ENCODE peak calls at places on chromosome 11, in six cellular contexts. One of them, this sample, is unnamed. For H3K27me3, the result is how much of the 10 kb centered on the place peaks cover.

GRCh38 chr11:1167751-1168231 is 10.0 kb downstream of the MUC5AC start:
- DNase-seq in pancreas: no peak
- DNase-seq in colonic mucosa: no peak
- DNase-seq in prostate gland: no peak
- DNase-seq in CD4-positive, alpha-beta memory T cell: no peak
- DNase-seq in tibial artery: peak
- DNase-seq in this sample: no peak

GRCh38 chr11:86515297-86516094 is 140.8 kb downstream of the CCDC81 start:
- DNase-seq in colonic mucosa: no peak
- DNase-seq in tibial artery: no peak
- DNase-seq in pancreas: no peak
- DNase-seq in prostate gland: no peak
- DNase-seq in CD4-positive, alpha-beta memory T cell: no peak
- DNase-seq in this sample: no peak

GRCh38 chr11:64582885-64583284 is 8.1 kb upstream of the SLC22A12 start:
- DNase-seq in pancreas: no peak
- DNase-seq in tibial artery: no peak
- DNase-seq in colonic mucosa: no peak
- DNase-seq in CD4-positive, alpha-beta memory T cell: no peak
- DNase-seq in prostate gland: no peak
- DNase-seq in this sample: no peak

GRCh38 chr11:72818971-72819370 is 4.8 kb downstream of the ATG16L2 start:
- DNase-seq in prostate gland: no peak
- DNase-seq in colonic mucosa: no peak
- DNase-seq in CD4-positive, alpha-beta memory T cell: no peak
- DNase-seq in pancreas: no peak
- DNase-seq in tibial artery: no peak
- DNase-seq in this sample: no peak

GRCh38 chr11:15195454-15196200 is 80.9 kb downstream of the INSC start:
- DNase-seq in prostate gland: no peak
- DNase-seq in tibial artery: no peak
- DNase-seq in colonic mucosa: peak
- DNase-seq in pancreas: no peak
- DNase-seq in CD4-positive, alpha-beta memory T cell: no peak
- DNase-seq in this sample: no peak

GRCh38 chr11:61923166-61924015 is 6.0 kb upstream of the RAB3IL1 start:
- DNase-seq in prostate gland: no peak
- DNase-seq in CD4-positive, alpha-beta memory T cell: no peak
- DNase-seq in tibial artery: peak
- DNase-seq in colonic mucosa: peak
- DNase-seq in pancreas: peak
- DNase-seq in this sample: no peak

GRCh38 chr11:105168457-105168856 is 28.9 kb upstream of the CARD18 start:
- DNase-seq in colonic mucosa: no peak
- DNase-seq in prostate gland: no peak
- DNase-seq in tibial artery: no peak
- DNase-seq in CD4-positive, alpha-beta memory T cell: no peak
- DNase-seq in pancreas: no peak
- DNase-seq in this sample: no peak

GRCh38 chr11:126834149-126834548 is 166.4 kb downstream of the KIRREL3 start:
- DNase-seq in tibial artery: no peak
- DNase-seq in CD4-positive, alpha-beta memory T cell: no peak
- DNase-seq in pancreas: no peak
- DNase-seq in colonic mucosa: no peak
- DNase-seq in prostate gland: no peak
- DNase-seq in this sample: no peak

GRCh38 chr11:63670738-63671321 is 346 bp downstream of the ATL3 start:
- DNase-seq in prostate gland: peak
- DNase-seq in pancreas: peak
- DNase-seq in colonic mucosa: peak
- DNase-seq in tibial artery: peak
- DNase-seq in CD4-positive, alpha-beta memory T cell: peak
- DNase-seq in this sample: no peak

GRCh38 chr11:66216911-66217310 is 51.5 kb upstream of the RAB1B start:
- DNase-seq in colonic mucosa: no peak
- DNase-seq in prostate gland: no peak
- DNase-seq in pancreas: no peak
- DNase-seq in CD4-positive, alpha-beta memory T cell: no peak
- DNase-seq in tibial artery: peak
- DNase-seq in this sample: no peak

GRCh38 chr11:1931326-1931725 is 11.8 kb downstream of the TNNT3 start:
- DNase-seq in pancreas: no peak
- DNase-seq in prostate gland: no peak
- DNase-seq in CD4-positive, alpha-beta memory T cell: no peak
- DNase-seq in colonic mucosa: no peak
- DNase-seq in tibial artery: peak
- DNase-seq in this sample: no peak

GRCh38 chr11:2768471-2769408 is 68.9 kb upstream of the KCNQ1OT1 start:
- DNase-seq in tibial artery: no peak
- DNase-seq in pancreas: peak
- DNase-seq in colonic mucosa: peak
- DNase-seq in prostate gland: peak
- DNase-seq in CD4-positive, alpha-beta memory T cell: no peak
- DNase-seq in this sample: no peak

GRCh38 chr11:67581469-67581868 is 2.1 kb upstream of the GSTP1 start:
- DNase-seq in prostate gland: peak
- DNase-seq in colonic mucosa: peak
- DNase-seq in CD4-positive, alpha-beta memory T cell: no peak
- DNase-seq in pancreas: peak
- DNase-seq in tibial artery: no peak
- DNase-seq in this sample: no peak

GRCh38 chr11:94128171-94128745 is 383 bp upstream of the PANX1 start:
- DNase-seq in tibial artery: peak
- DNase-seq in prostate gland: peak
- DNase-seq in CD4-positive, alpha-beta memory T cell: no peak
- DNase-seq in colonic mucosa: no peak
- DNase-seq in pancreas: peak
- DNase-seq in this sample: no peak

GRCh38 chr11:46295312-46295995 is 18.0 kb downstream of the CREB3L1 start:
- DNase-seq in pancreas: peak
- DNase-seq in colonic mucosa: no peak
- DNase-seq in tibial artery: peak
- DNase-seq in prostate gland: peak
- DNase-seq in CD4-positive, alpha-beta memory T cell: peak
- DNase-seq in this sample: no peak

GRCh38 chr11:38766796-38767195 is 2168.8 kb upstream of the RAG2 start:
- DNase-seq in tibial artery: no peak
- DNase-seq in pancreas: no peak
- DNase-seq in CD4-positive, alpha-beta memory T cell: no peak
- DNase-seq in prostate gland: no peak
- DNase-seq in colonic mucosa: no peak
- DNase-seq in this sample: no peak

GRCh38 chr11:72124046-72124445 is 11.5 kb upstream of the FOLR3 start:
- DNase-seq in CD4-positive, alpha-beta memory T cell: no peak
- DNase-seq in pancreas: no peak
- DNase-seq in colonic mucosa: no peak
- DNase-seq in tibial artery: no peak
- DNase-seq in prostate gland: no peak
- DNase-seq in this sample: no peak

GRCh38 chr11:114077482-114078305 is 18.2 kb downstream of the ZBTB16 start:
- DNase-seq in prostate gland: no peak
- DNase-seq in CD4-positive, alpha-beta memory T cell: peak
- DNase-seq in tibial artery: no peak
- DNase-seq in pancreas: no peak
- DNase-seq in colonic mucosa: no peak
- DNase-seq in this sample: no peak

GRCh38 chr11:117197516-117198456 is 1.4 kb upstream of the TAGLN start:
- DNase-seq in prostate gland: peak
- DNase-seq in pancreas: peak
- DNase-seq in colonic mucosa: peak
- DNase-seq in tibial artery: peak
- DNase-seq in CD4-positive, alpha-beta memory T cell: no peak
- DNase-seq in this sample: no peak

GRCh38 chr11:72007089-72007476 is 8.4 kb downstream of the IL18BP start:
- DNase-seq in colonic mucosa: no peak
- DNase-seq in tibial artery: no peak
- DNase-seq in prostate gland: no peak
- DNase-seq in pancreas: no peak
- DNase-seq in CD4-positive, alpha-beta memory T cell: no peak
- DNase-seq in this sample: no peak

GRCh38 chr11:102527701-102528100 is 2.8 kb downstream of the MMP7 start:
- DNase-seq in CD4-positive, alpha-beta memory T cell: no peak
- DNase-seq in colonic mucosa: no peak
- DNase-seq in pancreas: no peak
- DNase-seq in prostate gland: no peak
- DNase-seq in tibial artery: no peak
- DNase-seq in this sample: no peak

GRCh38 chr11:1953489-1954284 is 6.6 kb downstream of the MRPL23 start:
- DNase-seq in colonic mucosa: no peak
- DNase-seq in tibial artery: peak
- DNase-seq in pancreas: no peak
- DNase-seq in CD4-positive, alpha-beta memory T cell: no peak
- DNase-seq in prostate gland: peak
- DNase-seq in this sample: no peak

GRCh38 chr11:449889-450808 is at the start of gene PTDSS2:
- DNase-seq in colonic mucosa: peak
- DNase-seq in prostate gland: peak
- DNase-seq in tibial artery: peak
- DNase-seq in pancreas: peak
- DNase-seq in CD4-positive, alpha-beta memory T cell: peak
- DNase-seq in this sample: peak

GRCh38 chr11:32259641-32260081 is 168.8 kb downstream of the RCN1 start:
- DNase-seq in CD4-positive, alpha-beta memory T cell: no peak
- DNase-seq in colonic mucosa: no peak
- DNase-seq in prostate gland: no peak
- DNase-seq in tibial artery: no peak
- DNase-seq in pancreas: no peak
- DNase-seq in this sample: no peak

GRCh38 chr11:27427183-27427980 is 45.2 kb downstream of the LGR4 start:
- DNase-seq in prostate gland: no peak
- DNase-seq in pancreas: peak
- DNase-seq in colonic mucosa: no peak
- DNase-seq in CD4-positive, alpha-beta memory T cell: no peak
- DNase-seq in tibial artery: no peak
- DNase-seq in this sample: no peak
- H3K4me3 ChIP-seq in prostate gland: no peak
- H3K4me3 ChIP-seq in pancreas: no peak
- H3K4me3 ChIP-seq in colonic mucosa: no peak
- H3K4me3 ChIP-seq in CD4-positive, alpha-beta memory T cell: no peak
- H3K4me3 ChIP-seq in tibial artery: no peak
- H3K4me3 ChIP-seq in this sample: peak

GRCh38 chr11:124746621-124747243 is 5.3 kb downstream of the VSIG2 start:
- DNase-seq in tibial artery: peak
- DNase-seq in CD4-positive, alpha-beta memory T cell: peak
- DNase-seq in pancreas: peak
- DNase-seq in colonic mucosa: peak
- DNase-seq in prostate gland: peak
- DNase-seq in this sample: no peak

GRCh38 chr11:124748481-124749338 is 3.3 kb downstream of the VSIG2 start:
- DNase-seq in pancreas: peak
- DNase-seq in CD4-positive, alpha-beta memory T cell: no peak
- DNase-seq in prostate gland: no peak
- DNase-seq in tibial artery: no peak
- DNase-seq in colonic mucosa: peak
- DNase-seq in this sample: no peak

GRCh38 chr11:124747406-124748099 is 4.5 kb downstream of the VSIG2 start:
- DNase-seq in CD4-positive, alpha-beta memory T cell: no peak
- DNase-seq in tibial artery: no peak
- DNase-seq in prostate gland: no peak
- DNase-seq in colonic mucosa: no peak
- DNase-seq in pancreas: no peak
- DNase-seq in this sample: no peak

GRCh38 chr11:124749920-124750319 is 2.1 kb downstream of the VSIG2 start:
- DNase-seq in colonic mucosa: no peak
- DNase-seq in tibial artery: no peak
- DNase-seq in prostate gland: no peak
- DNase-seq in pancreas: no peak
- DNase-seq in CD4-positive, alpha-beta memory T cell: no peak
- DNase-seq in this sample: no peak

DNA sequence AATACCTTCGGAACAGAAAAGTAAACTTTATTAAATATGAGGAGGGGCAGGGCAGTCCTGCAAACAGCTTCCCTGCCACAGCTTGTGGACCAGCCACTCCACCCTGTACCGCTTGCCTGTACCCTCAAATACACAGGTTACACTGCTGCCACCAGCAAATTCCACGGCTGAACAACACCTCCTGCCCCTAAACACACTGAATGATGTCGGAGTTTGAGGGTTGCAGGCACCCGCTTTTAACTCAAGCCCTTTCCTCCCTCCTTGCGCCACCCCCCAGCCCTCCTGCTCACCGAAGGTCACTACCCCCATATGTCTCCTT is 4.0 kb downstream of the VSIG2 start:
- DNase-seq in prostate gland: no peak
- DNase-seq in tibial artery: no peak
- DNase-seq in colonic mucosa: no peak
- DNase-seq in CD4-positive, alpha-beta memory T cell: no peak
- DNase-seq in pancreas: no peak
- DNase-seq in this sample: no peak
- H3K27me3 ChIP-seq in prostate gland: under half
- H3K27me3 ChIP-seq in tibial artery: under half
- H3K27me3 ChIP-seq in colonic mucosa: under half
- H3K27me3 ChIP-seq in CD4-positive, alpha-beta memory T cell: under half
- H3K27me3 ChIP-seq in pancreas: under half
- H3K27me3 ChIP-seq in this sample: under half

DNA sequence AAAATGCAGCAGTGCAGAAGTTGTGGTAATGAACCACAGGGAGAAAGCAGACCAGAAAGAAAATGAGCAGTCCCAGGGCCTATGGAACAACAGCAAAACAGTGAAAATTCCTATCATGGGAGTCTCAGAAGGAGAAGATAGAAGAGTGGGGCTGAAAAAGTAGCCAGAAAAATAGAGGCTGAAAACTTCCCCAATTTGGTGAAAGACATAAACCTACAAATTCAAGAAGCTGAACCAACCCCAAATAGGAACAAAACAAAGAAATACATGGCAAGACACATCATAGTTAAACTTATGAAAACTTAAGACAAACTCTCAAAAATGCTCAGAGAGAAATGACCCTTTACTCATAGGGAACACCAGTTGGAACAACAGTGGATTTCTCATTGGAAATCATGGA is 11.4 kb downstream of the FGF19 start:
- DNase-seq in prostate gland: no peak
- DNase-seq in tibial artery: no peak
- DNase-seq in colonic mucosa: no peak
- DNase-seq in CD4-positive, alpha-beta memory T cell: no peak
- DNase-seq in pancreas: no peak
- DNase-seq in this sample: no peak
- H3K4me3 ChIP-seq in prostate gland: no peak
- H3K4me3 ChIP-seq in tibial artery: no peak
- H3K4me3 ChIP-seq in colonic mucosa: no peak
- H3K4me3 ChIP-seq in CD4-positive, alpha-beta memory T cell: no peak
- H3K4me3 ChIP-seq in pancreas: no peak
- H3K4me3 ChIP-seq in this sample: no peak

GRCh38 chr11:19817870-19818269 is 105.2 kb downstream of the NAV2 start:
- DNase-seq in prostate gland: no peak
- DNase-seq in CD4-positive, alpha-beta memory T cell: no peak
- DNase-seq in colonic mucosa: no peak
- DNase-seq in pancreas: no peak
- DNase-seq in tibial artery: no peak
- DNase-seq in this sample: no peak

GRCh38 chr11:19814421-19814820 is 101.8 kb downstream of the NAV2 start:
- DNase-seq in pancreas: no peak
- DNase-seq in CD4-positive, alpha-beta memory T cell: no peak
- DNase-seq in tibial artery: no peak
- DNase-seq in prostate gland: no peak
- DNase-seq in colonic mucosa: no peak
- DNase-seq in this sample: no peak

GRCh38 chr11:19817265-19817851 is 104.7 kb downstream of the NAV2 start:
- DNase-seq in tibial artery: no peak
- DNase-seq in prostate gland: no peak
- DNase-seq in CD4-positive, alpha-beta memory T cell: no peak
- DNase-seq in pancreas: no peak
- DNase-seq in colonic mucosa: no peak
- DNase-seq in this sample: no peak

GRCh38 chr11:19816817-19817216 is 104.2 kb downstream of the NAV2 start:
- DNase-seq in CD4-positive, alpha-beta memory T cell: no peak
- DNase-seq in tibial artery: no peak
- DNase-seq in colonic mucosa: no peak
- DNase-seq in pancreas: no peak
- DNase-seq in prostate gland: no peak
- DNase-seq in this sample: no peak

GRCh38 chr11:19816040-19816439 is 103.4 kb downstream of the NAV2 start:
- DNase-seq in CD4-positive, alpha-beta memory T cell: no peak
- DNase-seq in pancreas: no peak
- DNase-seq in tibial artery: peak
- DNase-seq in prostate gland: no peak
- DNase-seq in colonic mucosa: no peak
- DNase-seq in this sample: peak
- H3K27me3 ChIP-seq in CD4-positive, alpha-beta memory T cell: under half
- H3K27me3 ChIP-seq in pancreas: under half
- H3K27me3 ChIP-seq in tibial artery: under half
- H3K27me3 ChIP-seq in prostate gland: under half
- H3K27me3 ChIP-seq in colonic mucosa: under half
- H3K27me3 ChIP-seq in this sample: under half

This sample was measured in thoracic aorta.